ENCODE peak calls at places on chromosomes 5 and 9, in nine cellular contexts. F, D, Q, V, P, H, N, B and E are unnamed samples.

GRCh38 chr5:59769832-59770231 is 123.7 kb downstream of the PDE4D start:
- DNase-seq in B (no peak), P (no peak), N (no peak), V (no peak), H (no peak), Q (no peak), D (no peak), F (no peak), E (no peak)

GRCh38 chr5:103620851-103621547 is 58.4 kb upstream of the NUDT12 start:
- DNase-seq in V (no peak), B (no peak), D (no peak), Q (no peak), N (no peak), H (no peak), P (no peak), F (no peak), E (no peak)

GRCh38 chr9:129604056-129604765 is 16.7 kb downstream of the C9orf50 start:
- DNase-seq in B (no peak), F (no peak), Q (no peak), V (no peak), H (no peak), P (no peak), D (no peak), N (no peak), E (no peak)

GRCh38 chr5:132214491-132214890 is 13.2 kb downstream of the P4HA2 start:
- DNase-seq in F (peak), H (no peak), Q (no peak), P (no peak), B (no peak), V (no peak), D (no peak), N (no peak), E (no peak)

GRCh38 chr5:179293276-179293675 is 52.0 kb downstream of the ADAMTS2 start:
- DNase-seq in P (no peak), F (peak), B (no peak), D (peak), Q (no peak), V (no peak), H (no peak), N (no peak), E (no peak)

GRCh38 chr9:100525563-100525962 is 52.3 kb upstream of the CAVIN4 start:
- DNase-seq in Q (no peak), F (no peak), H (no peak), N (no peak), P (no peak), D (no peak), B (no peak), V (peak), E (no peak)

GRCh38 chr5:139877129-139877597 is 81.6 kb downstream of the PSD2 start:
- DNase-seq in B (no peak), V (no peak), D (no peak), Q (no peak), N (no peak), H (no peak), P (no peak), F (no peak), E (no peak)

GRCh38 chr5:176723440-176723839 is 76.2 kb downstream of the TSPAN17 start:
- DNase-seq in H (no peak), Q (no peak), F (no peak), D (no peak), N (no peak), P (no peak), B (no peak), V (no peak), E (no peak)

GRCh38 chr5:72231989-72232703 is 87.9 kb downstream of the MRPS27 start:
- DNase-seq in P (no peak), D (no peak), B (no peak), N (no peak), F (no peak), H (peak), V (peak), Q (no peak), E (no peak)

GRCh38 chr5:150567031-150567680 is 59.2 kb downstream of the NDST1 start:
- DNase-seq in P (no peak), V (no peak), B (no peak), N (no peak), H (no peak), F (peak), Q (no peak), D (no peak), E (no peak)

GRCh38 chr9:88312070-88312469 is 76.2 kb upstream of the SPIN1 start:
- DNase-seq in P (no peak), V (no peak), F (no peak), H (no peak), B (no peak), D (no peak), Q (no peak), N (no peak), E (no peak)

GRCh38 chr9:80789831-80790230 is 899.5 kb downstream of the TLE1 start:
- DNase-seq in V (no peak), D (no peak), P (no peak), Q (no peak), N (no peak), F (no peak), H (no peak), B (no peak), E (no peak)

DNA sequence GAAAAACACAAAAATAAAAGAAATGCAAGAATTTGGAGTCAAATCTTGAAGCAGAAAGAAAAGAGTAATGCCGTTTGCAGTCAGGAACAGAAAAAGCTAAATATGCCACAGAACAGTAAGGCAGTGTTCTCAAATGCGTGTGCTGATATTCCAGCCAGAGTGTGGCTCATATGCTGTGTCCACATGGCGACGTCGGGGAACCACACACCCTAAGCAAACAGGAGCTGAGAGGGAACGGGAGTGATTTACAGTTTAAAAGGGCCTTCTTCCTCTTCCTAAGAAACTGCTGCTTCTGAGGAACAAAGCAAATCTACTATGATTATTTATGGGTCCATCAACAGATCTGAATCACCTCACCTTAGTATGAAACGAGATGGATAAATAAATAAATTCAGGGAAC is 42.7 kb downstream of the DDX31 start:
- DNase-seq in Q (no peak), B (no peak), N (no peak), D (no peak), V (no peak), P (peak), F (no peak), H (peak), E (no peak)
- TF ChIP-seq POLR2AphosphoS5 in Q (no peak), B (no peak), N (no peak), D (no peak), V (no peak), P (peak), F (no peak), H (peak), E (no peak)

GRCh38 chr5:66828551-66829421 is 232.6 kb downstream of the MAST4 start:
- DNase-seq in N (no peak), F (peak), D (no peak), V (no peak), P (peak), B (peak), H (peak), Q (no peak), E (no peak)
- TF ChIP-seq POLR2A in N (no peak), F (no peak), D (no peak), V (no peak), P (no peak), B (no peak), H (peak), Q (no peak), E (no peak)

GRCh38 chr5:154288145-154288544 is 97.6 kb downstream of the GALNT10 start:
- DNase-seq in Q (no peak), P (peak), N (no peak), F (peak), H (no peak), D (no peak), V (no peak), B (peak), E (no peak)
- TF ChIP-seq POLR2AphosphoS5 in Q (no peak), P (peak), N (no peak), F (peak), H (no peak), D (no peak), V (no peak), B (no peak), E (no peak)

GRCh38 chr5:16936150-16937022 is at the start of gene MYO10:
- DNase-seq in V (peak), B (peak), N (peak), F (peak), P (peak), D (peak), H (peak), Q (peak), E (peak)
- TF ChIP-seq POLR2A in V (no peak), B (no peak), N (peak), F (peak), P (no peak), D (peak), H (peak), Q (no peak), E (no peak)

DNA sequence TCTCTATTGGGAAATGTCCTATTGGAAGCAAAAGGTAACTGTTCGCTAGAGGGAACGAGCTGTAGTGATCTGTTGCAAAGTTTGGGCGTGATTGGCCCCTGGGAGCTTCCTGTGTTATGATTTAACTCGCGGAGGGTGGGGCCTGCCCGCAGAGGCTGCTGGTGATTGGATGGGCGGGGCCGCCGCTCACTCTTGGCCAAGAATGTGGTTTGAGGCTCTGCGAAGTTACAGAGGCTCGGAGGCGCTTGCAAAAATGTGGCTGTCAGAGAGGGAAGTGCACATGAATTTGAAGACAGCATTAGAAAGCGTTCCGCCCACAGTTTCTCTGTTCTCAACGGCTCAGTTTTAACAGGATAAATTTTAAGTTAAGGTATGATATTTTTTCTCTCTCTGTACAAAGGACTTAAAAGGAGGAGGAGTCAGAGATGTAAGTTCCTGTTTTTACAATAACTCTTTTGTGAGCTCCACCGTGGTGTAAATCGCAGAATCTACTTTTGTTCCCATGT is 46.9 kb downstream of the CNTRL start:
- DNase-seq in F (peak), P (peak), V (peak), D (peak), H (peak), N (peak), Q (peak), B (peak), E (peak)
- TF ChIP-seq POLR2AphosphoS5 in F (peak), P (peak), V (no peak), D (peak), H (peak), N (no peak), Q (peak), B (peak), E (peak)